ENCODE peak calls at places on chromosomes 7 and 10, in seven cellular contexts. Z, T, A, G, I, P and E are unnamed samples. For H3K27me3, the result is how much of the 10 kb centered on the place peaks cover.

GRCh38 chr7:47807756-47808155 is 140.5 kb downstream of the PKD1L1 start:
- DNase-seq in A (no peak), I (no peak), P (no peak), Z (peak), T (no peak), G (peak), E (no peak)

GRCh38 chr7:17408245-17408903 is 109.9 kb downstream of the AHR start:
- DNase-seq in P (peak), T (no peak), A (peak), G (no peak), I (peak), Z (no peak), E (no peak)

GRCh38 chr10:58644311-58644710 is 131.6 kb downstream of the BICC1 start:
- DNase-seq in P (no peak), A (no peak), G (no peak), T (no peak), I (no peak), Z (no peak), E (no peak)

GRCh38 chr7:104272767-104273384 is 55.5 kb upstream of the LHFPL3 start:
- DNase-seq in Z (peak), I (peak), G (peak), P (no peak), A (peak), T (no peak), E (no peak)

GRCh38 chr7:64685741-64686140 is 19.8 kb downstream of the ZNF107 start:
- DNase-seq in P (peak), G (no peak), A (peak), I (no peak), Z (no peak), T (no peak), E (no peak)

GRCh38 chr7:131546126-131546525 is 10.3 kb downstream of the PODXL start:
- DNase-seq in T (no peak), Z (peak), A (no peak), P (no peak), I (no peak), G (no peak), E (no peak)

GRCh38 chr7:149302222-149302621 is 40.2 kb downstream of the ZNF783 start:
- DNase-seq in A (no peak), G (no peak), P (no peak), T (no peak), Z (peak), I (no peak), E (no peak)

GRCh38 chr7:99579956-99580777 is 17.9 kb upstream of the TMEM225B start:
- DNase-seq in P (no peak), A (no peak), Z (peak), G (peak), T (peak), I (no peak), E (no peak)

GRCh38 chr7:20647908-20648776 is 32.7 kb downstream of the ABCB5 start:
- DNase-seq in P (no peak), G (peak), T (peak), I (peak), Z (peak), A (peak), E (peak)

GRCh38 chr7:157566631-157567006 is 229.8 kb downstream of the DNAJB6 start:
- DNase-seq in Z (no peak), I (no peak), G (no peak), T (no peak), P (no peak), A (no peak), E (no peak)

GRCh38 chr7:157567666-157568065 is 230.9 kb downstream of the DNAJB6 start:
- DNase-seq in A (no peak), G (no peak), I (no peak), P (no peak), Z (no peak), T (no peak), E (no peak)

GRCh38 chr7:157568785-157569584 is 232.2 kb downstream of the DNAJB6 start:
- DNase-seq in A (peak), G (peak), Z (peak), I (no peak), P (peak), T (peak), E (no peak)

GRCh38 chr7:157569967-157570366 is 233.2 kb downstream of the DNAJB6 start:
- DNase-seq in G (no peak), I (no peak), T (no peak), P (no peak), A (no peak), Z (no peak), E (no peak)

DNA sequence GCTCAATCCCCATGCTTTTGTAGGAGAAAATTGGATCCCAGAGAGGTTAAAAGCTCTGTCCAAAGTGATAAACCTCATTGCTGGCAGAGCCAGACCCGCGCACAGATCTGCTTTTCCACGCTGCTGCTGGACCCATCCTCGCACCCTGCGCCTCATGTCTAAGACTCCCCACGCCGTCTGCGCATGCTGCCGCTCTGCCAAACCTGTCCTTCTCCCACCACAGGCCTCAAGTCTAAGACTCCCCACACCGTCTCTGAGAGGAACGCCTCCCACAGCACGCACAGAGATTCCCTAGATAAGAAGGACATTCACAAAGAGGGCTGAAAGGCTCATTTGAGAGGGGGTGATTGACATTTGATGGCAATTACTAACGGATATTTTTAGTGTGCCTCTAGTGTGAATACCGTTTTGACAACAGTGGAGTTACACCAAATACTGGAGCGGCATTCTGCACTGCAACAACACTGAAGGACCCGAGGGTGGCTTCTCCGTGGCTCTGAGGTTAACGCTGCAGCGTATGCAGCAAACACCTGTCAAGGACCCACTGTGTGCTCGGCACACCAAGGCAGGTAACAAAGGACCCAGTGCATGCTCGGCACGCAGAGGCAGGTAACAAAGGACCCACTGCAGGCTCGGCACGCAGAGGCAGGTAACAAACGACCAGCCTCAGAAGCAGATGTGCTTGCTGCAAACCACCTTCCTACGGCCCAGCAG is 231.4 kb downstream of the DNAJB6 start:
- DNase-seq in T (no peak), P (no peak), Z (no peak), G (no peak), I (no peak), A (no peak), E (no peak)
- H3K27me3 ChIP-seq in T (under half), P (under half), Z (under half), G (under half), I (under half), A (under half), E (under half)

GRCh38 chr10:64014281-64014680 is 493.1 kb downstream of the REEP3 start:
- DNase-seq in G (peak), A (no peak), P (no peak), I (no peak), Z (no peak), T (no peak), E (no peak)
- H3K27me3 ChIP-seq in G (under half), A (under half), P (under half), I (under half), Z (under half), T (under half), E (under half)

GRCh38 chr10:68560916-68561691 is 967 bp downstream of the TET1 start:
- DNase-seq in A (no peak), I (no peak), G (peak), Z (peak), T (peak), P (no peak), E (no peak)

GRCh38 chr10:68560201-68560915 is at the start of gene TET1:
- DNase-seq in G (peak), I (peak), P (no peak), A (peak), Z (peak), T (peak), E (peak)

GRCh38 chr10:68558478-68558877 is 1.7 kb upstream of the TET1 start:
- DNase-seq in A (no peak), Z (no peak), P (no peak), T (no peak), I (no peak), G (no peak), E (no peak)

GRCh38 chr10:68559251-68559650 is 886 bp upstream of the TET1 start:
- DNase-seq in G (no peak), A (no peak), I (no peak), P (no peak), T (no peak), Z (no peak), E (no peak)

DNA sequence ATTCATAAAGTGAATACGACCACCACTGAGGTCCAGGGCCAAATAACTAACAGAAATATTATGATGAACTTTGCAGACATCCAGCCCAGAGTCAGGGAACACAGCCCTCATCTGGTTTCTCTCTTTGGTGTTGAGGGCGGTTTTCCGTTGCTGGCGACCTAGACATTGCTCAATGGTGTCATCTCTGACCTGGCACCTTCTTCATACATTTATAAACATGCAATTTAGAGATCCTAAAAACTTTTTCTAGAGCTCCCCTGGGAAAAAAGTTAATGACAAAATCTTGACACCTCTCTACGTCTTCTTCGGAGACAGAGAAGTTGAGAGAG is 301 bp upstream of the TET1 start:
- DNase-seq in A (no peak), Z (no peak), P (no peak), T (no peak), G (no peak), I (peak), E (no peak)
- H3K27me3 ChIP-seq in A (under half), Z (under half), P (under half), T (under half), G (under half), I (under half), E (under half)

GRCh38 chr7:89311886-89312285 is 516.3 kb upstream of the TEX47 start:
- DNase-seq in T (no peak), G (peak), P (no peak), I (no peak), Z (no peak), A (no peak), E (no peak)

GRCh38 chr7:89312561-89312960 is 517.0 kb upstream of the TEX47 start:
- DNase-seq in A (no peak), P (no peak), G (peak), T (no peak), I (no peak), Z (no peak), E (no peak)

GRCh38 chr7:89308535-89308934 is 513.0 kb upstream of the TEX47 start:
- DNase-seq in T (no peak), P (no peak), A (no peak), G (no peak), I (no peak), Z (no peak), E (no peak)
- H3K27me3 ChIP-seq in T (under half), P (under half), A (under half), G (under half), I (under half), Z (under half), E (under half)

DNA sequence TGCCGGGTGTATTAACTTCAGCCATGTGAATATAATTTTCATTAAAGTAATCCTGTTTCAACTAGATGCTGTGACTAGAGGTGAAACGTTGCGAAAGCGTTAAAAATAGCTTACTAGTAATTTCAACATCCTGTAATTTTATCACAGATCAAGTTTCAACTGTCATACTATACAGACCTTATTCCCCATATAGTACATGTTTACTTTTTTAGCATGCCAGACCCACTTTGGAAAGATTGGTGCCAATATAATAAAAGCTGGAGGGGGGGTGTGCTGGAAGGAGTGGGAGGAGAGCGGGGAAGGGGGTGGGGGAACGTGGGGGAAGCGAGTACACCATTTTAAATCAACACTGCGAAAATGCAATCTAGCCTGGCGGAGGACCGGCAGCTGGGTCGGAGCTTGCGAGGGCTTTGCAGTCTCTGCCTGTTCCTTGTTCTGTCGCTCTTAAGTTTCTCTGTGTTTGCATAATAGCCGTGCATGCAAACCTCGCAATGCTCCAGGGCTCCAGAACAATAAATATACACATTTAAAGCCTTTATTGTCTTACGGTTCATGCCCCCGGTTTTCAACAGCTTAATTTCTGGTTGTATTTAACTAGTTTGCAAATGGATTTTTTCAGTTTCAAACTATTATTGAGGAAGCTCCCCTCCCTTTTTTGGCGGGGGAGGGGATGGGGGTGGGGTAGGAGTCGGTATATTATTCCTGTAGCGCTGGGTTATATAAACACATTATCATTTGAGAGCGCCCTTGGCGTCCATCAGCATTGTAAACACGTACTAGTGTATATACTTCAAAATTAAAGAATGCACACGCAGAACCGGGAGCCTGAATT is 1.3 kb upstream of the ARID5B start:
- DNase-seq in G (no peak), Z (peak), P (peak), A (peak), I (no peak), T (no peak), E (peak)
- H3K27me3 ChIP-seq in G (under half), Z (under half), P (under half), A (under half), I (under half), T (under half), E (under half)

DNA sequence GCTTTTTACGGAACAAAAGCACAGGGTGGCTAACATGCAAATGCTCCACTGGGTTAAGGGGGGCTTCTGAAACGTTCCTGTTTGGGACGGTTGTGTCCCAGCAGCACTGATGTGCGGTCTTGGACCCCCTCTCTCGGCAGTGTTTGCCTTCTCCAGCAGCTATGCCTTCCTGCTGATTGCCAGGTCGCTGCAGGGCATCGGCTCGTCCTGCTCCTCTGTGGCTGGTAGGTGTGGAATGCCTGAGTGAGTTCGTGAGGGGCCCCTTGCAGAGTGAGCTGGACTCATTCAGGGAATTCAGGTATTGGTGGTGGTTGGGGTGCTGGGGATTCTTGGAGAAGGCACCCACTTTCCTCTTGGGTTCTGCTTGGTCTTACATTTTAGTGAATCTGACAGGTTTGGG is 13.0 kb downstream of the SLC18A2 start:
- DNase-seq in I (no peak), A (no peak), T (no peak), G (no peak), Z (no peak), P (no peak), E (no peak)
- H3K27me3 ChIP-seq in I (under half), A (under half), T (under half), G (under half), Z (under half), P (under half), E (under half)

DNA sequence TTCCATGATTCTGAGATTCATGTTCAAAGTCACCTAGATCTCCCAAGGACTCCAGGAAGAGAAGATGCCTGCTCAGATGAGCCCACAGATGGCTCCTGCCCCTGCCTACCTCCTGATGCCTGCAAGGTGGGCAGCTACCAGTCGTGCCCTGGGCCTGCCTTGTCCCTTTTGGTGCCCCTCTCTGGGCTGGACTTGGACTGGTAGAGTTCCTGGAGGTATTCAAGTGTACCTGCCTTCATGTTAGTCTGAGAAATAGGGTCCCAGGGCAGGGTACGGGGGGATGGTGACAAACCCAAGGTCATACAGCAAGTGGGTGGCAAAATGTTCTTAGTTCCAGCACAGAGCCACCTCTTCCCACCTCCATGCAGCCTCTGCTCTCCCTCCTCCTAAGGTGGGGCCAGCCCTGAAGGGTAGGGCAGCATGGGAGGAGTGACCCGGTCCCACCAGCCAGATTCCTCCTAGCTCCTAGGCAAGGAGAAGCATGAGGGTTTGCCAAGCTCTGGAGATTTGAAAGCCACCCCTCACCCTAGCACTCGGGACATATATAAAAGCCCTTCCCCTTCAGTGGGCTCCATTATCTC is 80.8 kb upstream of the UNC5B start:
- DNase-seq in Z (no peak), A (no peak), P (no peak), T (no peak), I (no peak), G (no peak), E (no peak)
- H3K27me3 ChIP-seq in Z (under half), A (under half), P (under half), T (under half), I (under half), G (under half), E (under half)

GRCh38 chr10:132911712-132912097 is 30.7 kb downstream of the CFAP46 start:
- DNase-seq in I (no peak), Z (peak), G (peak), P (no peak), T (no peak), A (no peak), E (no peak)

GRCh38 chr10:132908621-132909295 is 33.6 kb downstream of the CFAP46 start:
- DNase-seq in I (no peak), A (no peak), G (no peak), P (no peak), Z (no peak), T (no peak), E (no peak)

GRCh38 chr10:132909491-132910071 is 32.8 kb downstream of the CFAP46 start:
- DNase-seq in T (no peak), A (no peak), P (no peak), I (no peak), Z (peak), G (no peak), E (no peak)

GRCh38 chr10:132910901-132911711 is 31.3 kb downstream of the CFAP46 start:
- DNase-seq in I (no peak), G (no peak), T (no peak), Z (peak), A (no peak), P (no peak), E (no peak)

DNA sequence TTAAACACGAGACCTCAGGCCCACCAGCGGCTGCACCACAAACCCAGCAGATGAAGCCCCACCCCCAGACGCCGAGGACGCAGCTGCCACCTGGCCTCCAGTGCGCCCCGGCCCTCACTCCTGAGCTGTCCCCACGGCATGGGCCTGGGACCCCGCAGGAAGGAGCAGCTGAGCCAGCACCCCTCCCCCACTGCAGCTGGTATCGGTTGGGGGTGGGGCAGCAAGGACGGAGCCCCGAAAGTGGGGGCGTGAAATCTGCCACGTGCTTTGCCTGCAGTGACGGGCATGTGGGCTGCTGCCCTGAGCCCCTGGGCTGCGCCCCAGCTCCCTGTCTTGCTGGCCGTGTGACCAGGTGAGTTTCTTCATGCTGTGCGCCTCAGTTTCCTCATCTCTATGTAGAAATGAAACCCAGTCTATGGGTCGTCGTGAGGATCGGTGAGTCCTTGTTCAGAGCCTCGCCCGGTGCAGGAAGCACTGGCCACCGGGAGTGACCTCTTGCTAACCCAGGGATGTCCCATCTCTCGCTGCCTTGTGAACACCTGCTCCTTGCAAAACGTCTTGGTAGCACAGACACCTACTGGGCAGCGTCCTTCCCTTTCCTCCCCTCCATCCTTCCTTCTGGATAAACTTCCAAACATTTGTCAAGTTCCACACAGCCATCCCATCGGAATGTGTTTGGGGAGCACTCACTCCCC is 32.0 kb downstream of the CFAP46 start:
- DNase-seq in Z (peak), G (no peak), P (no peak), I (no peak), A (no peak), T (no peak), E (no peak)
- H3K27me3 ChIP-seq in Z (under half), G (under half), P (under half), I (under half), A (under half), T (under half), E (under half)

GRCh38 chr10:79042639-79043411 is 25.9 kb upstream of the ZMIZ1 start:
- DNase-seq in A (no peak), Z (no peak), I (no peak), P (no peak), T (no peak), G (no peak), E (no peak)
- H3K27me3 ChIP-seq in A (under half), Z (under half), I (under half), P (under half), T (under half), G (under half), E (under half)

GRCh38 chr7:155459133-155459866 is 1.4 kb downstream of the EN2 start:
- DNase-seq in I (no peak), P (no peak), G (peak), Z (peak), A (no peak), T (no peak), E (no peak)
- H3K27me3 ChIP-seq in I (under half), P (under half), G (half or more), Z (half or more), A (half or more), T (half or more), E (under half)